ENCODE peak calls at places on chromosomes 13 and 19, in six cellular contexts. One of them, this sample, is unnamed. For H3K4me1, the result is how much of the 10 kb centered on the place peaks cover.

GRCh38 chr19:16197188-16197621 is 506 bp upstream of the AP1M1 start:
- DNase-seq in body of pancreas: no peak
- DNase-seq in GM12878: no peak
- DNase-seq in tibial nerve: peak
- DNase-seq in HCT116: no peak
- DNase-seq in uterus: no peak
- DNase-seq in this sample: no peak

GRCh38 chr19:28881616-28882015 is 331.3 kb downstream of the UQCRFS1 start:
- DNase-seq in body of pancreas: no peak
- DNase-seq in GM12878: no peak
- DNase-seq in tibial nerve: no peak
- DNase-seq in HCT116: no peak
- DNase-seq in uterus: no peak
- DNase-seq in this sample: no peak

GRCh38 chr13:108728370-108728769 is 99.0 kb downstream of the MYO16 start:
- DNase-seq in body of pancreas: no peak
- DNase-seq in GM12878: no peak
- DNase-seq in tibial nerve: no peak
- DNase-seq in HCT116: peak
- DNase-seq in uterus: no peak
- DNase-seq in this sample: no peak

GRCh38 chr13:48263196-48263595 is 30.2 kb downstream of the ITM2B start:
- DNase-seq in body of pancreas: no peak
- DNase-seq in GM12878: no peak
- DNase-seq in tibial nerve: no peak
- DNase-seq in HCT116: no peak
- DNase-seq in uterus: no peak
- DNase-seq in this sample: no peak

GRCh38 chr19:16660763-16661479 is at the start of gene TMEM38A:
- DNase-seq in body of pancreas: peak
- DNase-seq in GM12878: no peak
- DNase-seq in tibial nerve: no peak
- DNase-seq in HCT116: no peak
- DNase-seq in uterus: peak
- DNase-seq in this sample: peak

GRCh38 chr19:18292810-18293641 is 11.6 kb upstream of the JUND start:
- DNase-seq in body of pancreas: peak
- DNase-seq in GM12878: no peak
- DNase-seq in tibial nerve: peak
- DNase-seq in HCT116: peak
- DNase-seq in uterus: peak
- DNase-seq in this sample: peak

GRCh38 chr19:31784631-31785237 is 435.5 kb upstream of the TSHZ3 start:
- DNase-seq in body of pancreas: no peak
- DNase-seq in GM12878: no peak
- DNase-seq in tibial nerve: peak
- DNase-seq in HCT116: no peak
- DNase-seq in uterus: no peak
- DNase-seq in this sample: peak

GRCh38 chr19:6387372-6387771 is 5.6 kb downstream of the GTF2F1 start:
- DNase-seq in body of pancreas: no peak
- DNase-seq in GM12878: no peak
- DNase-seq in tibial nerve: no peak
- DNase-seq in HCT116: no peak
- DNase-seq in uterus: no peak
- DNase-seq in this sample: no peak

GRCh38 chr19:35105411-35106290 is 10.0 kb upstream of the FXYD3 start:
- DNase-seq in body of pancreas: no peak
- DNase-seq in GM12878: no peak
- DNase-seq in tibial nerve: no peak
- DNase-seq in HCT116: no peak
- DNase-seq in uterus: no peak
- DNase-seq in this sample: no peak

GRCh38 chr19:17830567-17831418 is 9.5 kb upstream of the INSL3 start:
- DNase-seq in body of pancreas: peak
- DNase-seq in GM12878: no peak
- DNase-seq in tibial nerve: peak
- DNase-seq in HCT116: peak
- DNase-seq in uterus: peak
- DNase-seq in this sample: peak

GRCh38 chr19:14683439-14683838 is 6.4 kb upstream of the ZNF333 start:
- DNase-seq in body of pancreas: no peak
- DNase-seq in GM12878: no peak
- DNase-seq in tibial nerve: no peak
- DNase-seq in HCT116: no peak
- DNase-seq in uterus: no peak
- DNase-seq in this sample: no peak

GRCh38 chr13:86946734-86947133 is 724.4 kb upstream of the SLITRK5 start:
- DNase-seq in body of pancreas: no peak
- DNase-seq in GM12878: no peak
- DNase-seq in tibial nerve: no peak
- DNase-seq in HCT116: no peak
- DNase-seq in uterus: no peak
- DNase-seq in this sample: no peak

GRCh38 chr13:83377486-83377885 is 504.8 kb downstream of the SLITRK1 start:
- DNase-seq in body of pancreas: no peak
- DNase-seq in GM12878: no peak
- DNase-seq in tibial nerve: no peak
- DNase-seq in HCT116: no peak
- DNase-seq in uterus: no peak
- DNase-seq in this sample: no peak

GRCh38 chr19:10270616-10271394 is at the start of gene ICAM1:
- DNase-seq in body of pancreas: peak
- DNase-seq in GM12878: no peak
- DNase-seq in tibial nerve: peak
- DNase-seq in HCT116: no peak
- DNase-seq in uterus: peak
- DNase-seq in this sample: peak

GRCh38 chr13:95660981-95661581 is 15.9 kb upstream of the DNAJC3 start:
- DNase-seq in body of pancreas: no peak
- DNase-seq in GM12878: no peak
- DNase-seq in tibial nerve: no peak
- DNase-seq in HCT116: peak
- DNase-seq in uterus: no peak
- DNase-seq in this sample: no peak

GRCh38 chr13:74062933-74063332 is 71.3 kb downstream of the KLF12 start:
- DNase-seq in body of pancreas: no peak
- DNase-seq in GM12878: peak
- DNase-seq in tibial nerve: peak
- DNase-seq in HCT116: no peak
- DNase-seq in uterus: peak
- DNase-seq in this sample: peak

GRCh38 chr13:28035146-28035782 is 46.8 kb upstream of the URAD start:
- DNase-seq in body of pancreas: no peak
- DNase-seq in GM12878: no peak
- DNase-seq in tibial nerve: no peak
- DNase-seq in HCT116: peak
- DNase-seq in uterus: no peak
- DNase-seq in this sample: no peak

GRCh38 chr13:94416454-94417080 is 62.9 kb downstream of the DCT start:
- DNase-seq in body of pancreas: no peak
- DNase-seq in GM12878: no peak
- DNase-seq in tibial nerve: no peak
- DNase-seq in HCT116: peak
- DNase-seq in uterus: no peak
- DNase-seq in this sample: no peak

GRCh38 chr13:106133025-106133424 is 402.4 kb downstream of the EFNB2 start:
- DNase-seq in body of pancreas: no peak
- DNase-seq in GM12878: no peak
- DNase-seq in tibial nerve: no peak
- DNase-seq in HCT116: no peak
- DNase-seq in uterus: no peak
- DNase-seq in this sample: no peak

GRCh38 chr19:39557791-39558622 is 18.0 kb upstream of the EID2 start:
- DNase-seq in body of pancreas: no peak
- DNase-seq in GM12878: peak
- DNase-seq in tibial nerve: no peak
- DNase-seq in HCT116: no peak
- DNase-seq in uterus: no peak
- DNase-seq in this sample: no peak

GRCh38 chr13:101875717-101876393 is 423.4 kb downstream of the ITGBL1 start:
- DNase-seq in body of pancreas: no peak
- DNase-seq in GM12878: no peak
- DNase-seq in tibial nerve: peak
- DNase-seq in HCT116: no peak
- DNase-seq in uterus: no peak
- DNase-seq in this sample: no peak

GRCh38 chr13:101876951-101877350 is 424.5 kb downstream of the ITGBL1 start:
- DNase-seq in body of pancreas: no peak
- DNase-seq in GM12878: no peak
- DNase-seq in tibial nerve: no peak
- DNase-seq in HCT116: no peak
- DNase-seq in uterus: no peak
- DNase-seq in this sample: no peak

GRCh38 chr13:101881593-101881992 is 429.1 kb downstream of the ITGBL1 start:
- DNase-seq in body of pancreas: no peak
- DNase-seq in GM12878: no peak
- DNase-seq in tibial nerve: no peak
- DNase-seq in HCT116: no peak
- DNase-seq in uterus: no peak
- DNase-seq in this sample: no peak

GRCh38 chr13:101875091-101875490 is 422.6 kb downstream of the ITGBL1 start:
- DNase-seq in body of pancreas: no peak
- DNase-seq in GM12878: no peak
- DNase-seq in tibial nerve: no peak
- DNase-seq in HCT116: no peak
- DNase-seq in uterus: no peak
- DNase-seq in this sample: no peak

DNA sequence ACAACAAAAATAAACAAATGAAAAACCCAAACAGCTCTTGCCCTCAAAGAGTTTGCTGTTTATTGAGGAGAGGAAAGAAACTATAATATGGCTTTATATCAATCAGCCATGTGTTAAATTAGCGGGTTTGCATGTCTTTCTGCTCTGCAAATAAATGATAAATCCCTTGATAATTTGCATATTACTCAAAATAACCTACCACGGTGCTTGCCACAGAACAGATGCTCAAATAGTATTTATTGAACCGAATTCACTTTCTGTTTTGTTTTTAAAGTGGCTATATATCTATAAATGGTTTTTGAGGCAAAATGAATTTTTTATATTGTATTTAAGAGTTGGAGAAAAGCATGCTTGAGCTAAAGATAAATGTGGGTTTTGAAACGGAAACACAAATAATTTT is 428.1 kb downstream of the ITGBL1 start:
- DNase-seq in body of pancreas: no peak
- DNase-seq in GM12878: no peak
- DNase-seq in tibial nerve: no peak
- DNase-seq in HCT116: no peak
- DNase-seq in uterus: no peak
- DNase-seq in this sample: no peak
- H3K4me1 ChIP-seq in body of pancreas: under half
- H3K4me1 ChIP-seq in GM12878: under half
- H3K4me1 ChIP-seq in tibial nerve: under half
- H3K4me1 ChIP-seq in HCT116: under half
- H3K4me1 ChIP-seq in uterus: under half
- H3K4me1 ChIP-seq in this sample: under half

DNA sequence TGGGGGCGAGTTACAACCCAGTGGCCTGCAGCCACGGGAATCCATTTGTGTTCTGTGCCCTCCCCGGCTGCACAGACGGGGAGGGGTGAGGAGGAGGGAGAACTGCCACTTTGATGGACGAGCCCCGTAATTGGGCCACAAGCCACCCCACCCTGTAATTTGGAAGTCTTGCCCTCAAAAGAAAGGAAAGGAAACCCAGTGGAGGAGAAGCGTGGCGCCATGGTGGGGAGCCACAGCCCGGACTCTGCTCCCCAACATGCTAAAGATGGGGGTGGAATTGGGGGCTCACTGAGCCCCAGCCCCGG is 18.0 kb downstream of the PRR36 start:
- DNase-seq in body of pancreas: no peak
- DNase-seq in GM12878: no peak
- DNase-seq in tibial nerve: no peak
- DNase-seq in HCT116: no peak
- DNase-seq in uterus: no peak
- DNase-seq in this sample: no peak
- TF ChIP-seq POLR2A in body of pancreas: no peak
- TF ChIP-seq POLR2A in GM12878: no peak
- TF ChIP-seq POLR2A in tibial nerve: no peak
- TF ChIP-seq POLR2A in HCT116: no peak
- TF ChIP-seq POLR2A in uterus: no peak
- TF ChIP-seq POLR2A in this sample: no peak

DNA sequence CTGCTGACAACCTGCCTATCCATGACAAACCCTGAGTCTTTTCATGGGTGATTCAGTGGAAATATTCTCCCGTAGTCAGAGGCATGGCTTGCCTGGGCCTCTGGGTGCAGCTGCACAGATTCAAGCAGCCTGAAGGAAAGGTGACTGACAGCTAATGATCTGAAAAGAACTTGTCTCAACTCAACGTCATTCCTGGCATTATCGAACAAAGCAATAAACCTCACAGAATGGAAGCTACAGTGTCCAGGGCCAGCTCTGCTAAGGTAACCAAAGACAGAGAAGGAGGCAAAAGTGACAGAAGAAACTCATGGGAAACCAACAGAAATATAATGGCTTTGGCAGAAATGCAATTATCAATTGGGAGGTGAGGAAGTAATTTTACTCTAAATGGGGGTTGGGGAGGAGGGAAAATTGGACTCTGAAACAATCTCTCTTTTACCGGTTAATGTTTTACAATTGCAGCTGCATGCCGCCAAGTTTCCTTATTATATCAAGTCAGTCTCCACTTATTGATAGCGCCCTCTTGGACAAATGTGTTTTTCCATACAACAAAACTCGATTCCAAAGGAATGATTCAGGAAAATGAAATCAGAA is 12.9 kb downstream of the STARD13 start:
- DNase-seq in body of pancreas: peak
- DNase-seq in GM12878: no peak
- DNase-seq in tibial nerve: no peak
- DNase-seq in HCT116: no peak
- DNase-seq in uterus: no peak
- DNase-seq in this sample: no peak
- TF ChIP-seq CTCF in body of pancreas: no peak
- TF ChIP-seq CTCF in GM12878: no peak
- TF ChIP-seq CTCF in tibial nerve: no peak
- TF ChIP-seq CTCF in HCT116: no peak
- TF ChIP-seq CTCF in uterus: no peak
- TF ChIP-seq CTCF in this sample: no peak

GRCh38 chr19:46190489-46190888 is 39.1 kb upstream of the IGFL1 start:
- DNase-seq in body of pancreas: no peak
- DNase-seq in GM12878: no peak
- DNase-seq in tibial nerve: no peak
- DNase-seq in HCT116: no peak
- DNase-seq in uterus: no peak
- DNase-seq in this sample: no peak

GRCh38 chr19:46182476-46182875 is 34.4 kb downstream of the IGFL2 start:
- DNase-seq in body of pancreas: no peak
- DNase-seq in GM12878: no peak
- DNase-seq in tibial nerve: no peak
- DNase-seq in HCT116: no peak
- DNase-seq in uterus: no peak
- DNase-seq in this sample: no peak

GRCh38 chr19:46189971-46190335 is 39.6 kb upstream of the IGFL1 start:
- DNase-seq in body of pancreas: no peak
- DNase-seq in GM12878: no peak
- DNase-seq in tibial nerve: no peak
- DNase-seq in HCT116: no peak
- DNase-seq in uterus: no peak
- DNase-seq in this sample: no peak

GRCh38 chr19:46186101-46186716 is 38.2 kb downstream of the IGFL2 start:
- DNase-seq in body of pancreas: no peak
- DNase-seq in GM12878: no peak
- DNase-seq in tibial nerve: no peak
- DNase-seq in HCT116: no peak
- DNase-seq in uterus: no peak
- DNase-seq in this sample: no peak

GRCh38 chr19:46186717-46187101 is 38.7 kb downstream of the IGFL2 start:
- DNase-seq in body of pancreas: no peak
- DNase-seq in GM12878: no peak
- DNase-seq in tibial nerve: no peak
- DNase-seq in HCT116: no peak
- DNase-seq in uterus: no peak
- DNase-seq in this sample: no peak
- H3K4me1 ChIP-seq in body of pancreas: under half
- H3K4me1 ChIP-seq in GM12878: under half
- H3K4me1 ChIP-seq in tibial nerve: under half
- H3K4me1 ChIP-seq in HCT116: under half
- H3K4me1 ChIP-seq in uterus: under half
- H3K4me1 ChIP-seq in this sample: under half

This sample was measured in ovary.